ENCODE peak calls at places on chromosomes 7 and 10, in ten cellular contexts. A, P, W, I, L, R, D, E, S and H are unnamed samples.
A peak's percentile ranks its signal among the peaks of the same experiment; 100 is the strongest.

GRCh38 chr10:101032637-101033201 is 1.7 kb downstream of the SFXN3 start:
- DNase-seq in I (no peak), S (peak; percentile 61), D (peak; percentile 69), W (peak; percentile 76), A (peak; percentile 70), P (no peak), R (peak; percentile 91), L (peak; percentile 41), E (peak; percentile 75), H (no peak)

GRCh38 chr10:1185911-1186692 is 129.9 kb downstream of the WDR37 start:
- DNase-seq in L (no peak), R (no peak), W (no peak), S (no peak), E (no peak), A (no peak), I (no peak), P (no peak), D (no peak), H (no peak)

GRCh38 chr10:43076876-43077420 is at the start of gene RET:
- DNase-seq in S (no peak), A (no peak), P (no peak), W (peak; percentile 53), R (no peak), D (no peak), L (no peak), I (no peak), E (peak; percentile 71), H (no peak)

GRCh38 chr7:115274-115911 is 77.0 kb upstream of the FAM20C start:
- DNase-seq in R (no peak), D (no peak), S (no peak), A (no peak), L (no peak), E (no peak), P (no peak), W (no peak), I (no peak), H (no peak)

GRCh38 chr10:970311-971149 is 17.7 kb upstream of the GTPBP4 start:
- DNase-seq in R (no peak), W (no peak), P (no peak), L (no peak), S (no peak), D (no peak), I (peak; percentile 25), A (no peak), E (no peak), H (no peak)

GRCh38 chr7:108080094-108080656 is 50.0 kb downstream of the LAMB4 start:
- DNase-seq in R (no peak), W (no peak), A (no peak), I (no peak), E (no peak), L (no peak), S (no peak), D (no peak), P (no peak), H (no peak)

GRCh38 chr10:33333260-33334169 is 952 bp downstream of the NRP1 start:
- DNase-seq in R (no peak), W (peak; percentile 40), I (no peak), L (peak; percentile 15), D (peak; percentile 25), A (no peak), E (no peak), P (no peak), S (no peak), H (peak; percentile 38)

GRCh38 chr7:158558816-158559215 is 28.8 kb downstream of the PTPRN2 start:
- DNase-seq in S (no peak), R (no peak), I (no peak), A (no peak), P (no peak), E (no peak), L (no peak), D (no peak), W (no peak), H (no peak)

GRCh38 chr10:48770558-48771089 is 86.0 kb downstream of the WDFY4 start:
- DNase-seq in L (no peak), A (no peak), E (no peak), D (no peak), W (no peak), S (no peak), P (no peak), I (no peak), R (no peak), H (no peak)

GRCh38 chr10:94178475-94179251 is 184.1 kb downstream of the NOC3L start:
- DNase-seq in I (no peak), R (peak; percentile 35), P (no peak), E (no peak), D (no peak), S (no peak), W (no peak), A (no peak), L (no peak), H (no peak)

GRCh38 chr10:680745-681144 is 8.7 kb downstream of the DIP2C start:
- DNase-seq in R (no peak), D (no peak), A (no peak), P (no peak), I (no peak), L (no peak), S (no peak), W (no peak), E (no peak), H (no peak)

GRCh38 chr10:55742487-55742886 is 618.6 kb downstream of the ZWINT start:
- DNase-seq in W (no peak), R (no peak), S (no peak), D (no peak), A (no peak), E (no peak), L (no peak), I (no peak), P (no peak), H (no peak)

GRCh38 chr7:108407674-108408073 is 48.6 kb downstream of the NRCAM start:
- DNase-seq in W (no peak), E (no peak), L (no peak), S (no peak), D (no peak), I (peak; percentile 59), P (no peak), A (no peak), R (no peak), H (no peak)

GRCh38 chr10:71242621-71243009 is 30.2 kb downstream of the UNC5B start:
- DNase-seq in P (no peak), W (no peak), E (peak; percentile 58), D (no peak), I (no peak), R (no peak), S (peak; percentile 49), A (no peak), L (no peak), H (no peak)

GRCh38 chr10:13917791-13918190 is 331.0 kb downstream of the PRPF18 start:
- DNase-seq in D (no peak), P (no peak), W (no peak), R (no peak), A (no peak), E (no peak), S (no peak), I (no peak), L (no peak), H (no peak)

GRCh38 chr10:103917326-103918052 is 495 bp downstream of the STN1 start:
- DNase-seq in I (peak; percentile 31), R (no peak), D (peak; percentile 55), E (peak; percentile 70), S (no peak), W (peak; percentile 57), L (no peak), A (no peak), P (no peak), H (no peak)

GRCh38 chr10:123245264-123245663 is 91.1 kb downstream of the BUB3 start:
- DNase-seq in D (no peak), S (no peak), E (no peak), I (no peak), R (no peak), P (no peak), W (peak; percentile 12), A (no peak), L (no peak), H (no peak)

GRCh38 chr7:131000873-131001272 is 266.9 kb upstream of the KLF14 start:
- DNase-seq in W (no peak), D (no peak), A (no peak), P (no peak), R (no peak), E (no peak), I (no peak), S (no peak), L (no peak), H (no peak)

GRCh38 chr10:123139521-123140163 is 3.9 kb downstream of the HMX3 start:
- DNase-seq in L (no peak), E (no peak), P (peak; percentile 19), I (no peak), W (peak; percentile 35), R (no peak), D (peak; percentile 79), S (no peak), A (no peak), H (no peak)